ENCODE peak calls at places on chromosome 14, in four cellular contexts. One of them, this sample, is unnamed.

GRCh38 chr14:104146651-104147345 is 8.4 kb downstream of the KIF26A start:
- DNase-seq in activated naive CD4-positive, alpha-beta T cell treated with anti-CD3 and anti-CD28 coated beads, Interleukin-2, amount 10 ng/mL, durations not matched to agents 7 days and 5 days: no peak
- DNase-seq in CD8-positive, alpha-beta T cell: no peak
- DNase-seq in fibroblast of mammary gland: no peak
- DNase-seq in this sample: peak

GRCh38 chr14:94051779-94052178 is 25.6 kb downstream of the OTUB2 start:
- DNase-seq in activated naive CD4-positive, alpha-beta T cell treated with anti-CD3 and anti-CD28 coated beads, Interleukin-2, amount 10 ng/mL, durations not matched to agents 7 days and 5 days: no peak
- DNase-seq in CD8-positive, alpha-beta T cell: no peak
- DNase-seq in fibroblast of mammary gland: no peak
- DNase-seq in this sample: no peak

GRCh38 chr14:39731912-39732311 is 299.7 kb upstream of the FBXO33 start:
- DNase-seq in activated naive CD4-positive, alpha-beta T cell treated with anti-CD3 and anti-CD28 coated beads, Interleukin-2, amount 10 ng/mL, durations not matched to agents 7 days and 5 days: peak
- DNase-seq in CD8-positive, alpha-beta T cell: no peak
- DNase-seq in fibroblast of mammary gland: no peak
- DNase-seq in this sample: no peak

GRCh38 chr14:71497645-71498086 is 434.6 kb upstream of the RGS6 start:
- DNase-seq in activated naive CD4-positive, alpha-beta T cell treated with anti-CD3 and anti-CD28 coated beads, Interleukin-2, amount 10 ng/mL, durations not matched to agents 7 days and 5 days: no peak
- DNase-seq in CD8-positive, alpha-beta T cell: no peak
- DNase-seq in fibroblast of mammary gland: peak
- DNase-seq in this sample: no peak

GRCh38 chr14:100878271-100879146 is 25.0 kb downstream of the RTL1 start:
- DNase-seq in activated naive CD4-positive, alpha-beta T cell treated with anti-CD3 and anti-CD28 coated beads, Interleukin-2, amount 10 ng/mL, durations not matched to agents 7 days and 5 days: no peak
- DNase-seq in CD8-positive, alpha-beta T cell: no peak
- DNase-seq in fibroblast of mammary gland: no peak
- DNase-seq in this sample: no peak

GRCh38 chr14:101109981-101110728 is 206.6 kb upstream of the RTL1 start:
- DNase-seq in activated naive CD4-positive, alpha-beta T cell treated with anti-CD3 and anti-CD28 coated beads, Interleukin-2, amount 10 ng/mL, durations not matched to agents 7 days and 5 days: no peak
- DNase-seq in CD8-positive, alpha-beta T cell: no peak
- DNase-seq in fibroblast of mammary gland: no peak
- DNase-seq in this sample: no peak

GRCh38 chr14:37140176-37140575 is 32.2 kb downstream of the SLC25A21 start:
- DNase-seq in activated naive CD4-positive, alpha-beta T cell treated with anti-CD3 and anti-CD28 coated beads, Interleukin-2, amount 10 ng/mL, durations not matched to agents 7 days and 5 days: no peak
- DNase-seq in CD8-positive, alpha-beta T cell: no peak
- DNase-seq in fibroblast of mammary gland: no peak
- DNase-seq in this sample: no peak

GRCh38 chr14:32593290-32593942 is 264.3 kb downstream of the AKAP6 start:
- DNase-seq in activated naive CD4-positive, alpha-beta T cell treated with anti-CD3 and anti-CD28 coated beads, Interleukin-2, amount 10 ng/mL, durations not matched to agents 7 days and 5 days: no peak
- DNase-seq in CD8-positive, alpha-beta T cell: no peak
- DNase-seq in fibroblast of mammary gland: peak
- DNase-seq in this sample: no peak

GRCh38 chr14:36941783-36942521 is 230.5 kb downstream of the SLC25A21 start:
- DNase-seq in activated naive CD4-positive, alpha-beta T cell treated with anti-CD3 and anti-CD28 coated beads, Interleukin-2, amount 10 ng/mL, durations not matched to agents 7 days and 5 days: peak
- DNase-seq in CD8-positive, alpha-beta T cell: peak
- DNase-seq in fibroblast of mammary gland: peak
- DNase-seq in this sample: no peak

GRCh38 chr14:103107941-103108748 is 13.6 kb downstream of the EXOC3L4 start:
- DNase-seq in activated naive CD4-positive, alpha-beta T cell treated with anti-CD3 and anti-CD28 coated beads, Interleukin-2, amount 10 ng/mL, durations not matched to agents 7 days and 5 days: no peak
- DNase-seq in CD8-positive, alpha-beta T cell: no peak
- DNase-seq in fibroblast of mammary gland: no peak
- DNase-seq in this sample: no peak

GRCh38 chr14:39069923-39070322 is 33.1 kb downstream of the SEC23A start:
- DNase-seq in activated naive CD4-positive, alpha-beta T cell treated with anti-CD3 and anti-CD28 coated beads, Interleukin-2, amount 10 ng/mL, durations not matched to agents 7 days and 5 days: no peak
- DNase-seq in CD8-positive, alpha-beta T cell: no peak
- DNase-seq in fibroblast of mammary gland: no peak
- DNase-seq in this sample: no peak

GRCh38 chr14:23577710-23578392 is 739 bp downstream of the JPH4 start:
- DNase-seq in activated naive CD4-positive, alpha-beta T cell treated with anti-CD3 and anti-CD28 coated beads, Interleukin-2, amount 10 ng/mL, durations not matched to agents 7 days and 5 days: no peak
- DNase-seq in CD8-positive, alpha-beta T cell: no peak
- DNase-seq in fibroblast of mammary gland: no peak
- DNase-seq in this sample: no peak

GRCh38 chr14:86072134-86072894 is 542.4 kb downstream of the FLRT2 start:
- DNase-seq in activated naive CD4-positive, alpha-beta T cell treated with anti-CD3 and anti-CD28 coated beads, Interleukin-2, amount 10 ng/mL, durations not matched to agents 7 days and 5 days: no peak
- DNase-seq in CD8-positive, alpha-beta T cell: no peak
- DNase-seq in fibroblast of mammary gland: no peak
- DNase-seq in this sample: no peak

GRCh38 chr14:32897724-32898064 is 41.0 kb upstream of the NPAS3 start:
- DNase-seq in activated naive CD4-positive, alpha-beta T cell treated with anti-CD3 and anti-CD28 coated beads, Interleukin-2, amount 10 ng/mL, durations not matched to agents 7 days and 5 days: no peak
- DNase-seq in CD8-positive, alpha-beta T cell: no peak
- DNase-seq in fibroblast of mammary gland: no peak
- DNase-seq in this sample: no peak

GRCh38 chr14:55580401-55581010 is 499 bp downstream of the KTN1 start:
- DNase-seq in activated naive CD4-positive, alpha-beta T cell treated with anti-CD3 and anti-CD28 coated beads, Interleukin-2, amount 10 ng/mL, durations not matched to agents 7 days and 5 days: peak
- DNase-seq in CD8-positive, alpha-beta T cell: peak
- DNase-seq in fibroblast of mammary gland: no peak
- DNase-seq in this sample: peak

GRCh38 chr14:99715266-99716000 is 31.3 kb downstream of the CYP46A1 start:
- DNase-seq in activated naive CD4-positive, alpha-beta T cell treated with anti-CD3 and anti-CD28 coated beads, Interleukin-2, amount 10 ng/mL, durations not matched to agents 7 days and 5 days: no peak
- DNase-seq in CD8-positive, alpha-beta T cell: no peak
- DNase-seq in fibroblast of mammary gland: no peak
- DNase-seq in this sample: no peak

GRCh38 chr14:35533357-35534129 is 421 bp upstream of the INSM2 start:
- DNase-seq in activated naive CD4-positive, alpha-beta T cell treated with anti-CD3 and anti-CD28 coated beads, Interleukin-2, amount 10 ng/mL, durations not matched to agents 7 days and 5 days: peak
- DNase-seq in CD8-positive, alpha-beta T cell: no peak
- DNase-seq in fibroblast of mammary gland: peak
- DNase-seq in this sample: no peak

GRCh38 chr14:103138483-103139370 is 15.5 kb downstream of the TNFAIP2 start:
- DNase-seq in activated naive CD4-positive, alpha-beta T cell treated with anti-CD3 and anti-CD28 coated beads, Interleukin-2, amount 10 ng/mL, durations not matched to agents 7 days and 5 days: no peak
- DNase-seq in CD8-positive, alpha-beta T cell: no peak
- DNase-seq in fibroblast of mammary gland: no peak
- DNase-seq in this sample: no peak

GRCh38 chr14:70708717-70709570 is 67.2 kb downstream of the TTC9 start:
- DNase-seq in activated naive CD4-positive, alpha-beta T cell treated with anti-CD3 and anti-CD28 coated beads, Interleukin-2, amount 10 ng/mL, durations not matched to agents 7 days and 5 days: no peak
- DNase-seq in CD8-positive, alpha-beta T cell: no peak
- DNase-seq in fibroblast of mammary gland: no peak
- DNase-seq in this sample: no peak

GRCh38 chr14:94396628-94397210 is 8.3 kb upstream of the SERPINA1 start:
- DNase-seq in activated naive CD4-positive, alpha-beta T cell treated with anti-CD3 and anti-CD28 coated beads, Interleukin-2, amount 10 ng/mL, durations not matched to agents 7 days and 5 days: no peak
- DNase-seq in CD8-positive, alpha-beta T cell: no peak
- DNase-seq in fibroblast of mammary gland: no peak
- DNase-seq in this sample: no peak

GRCh38 chr14:73787760-73788508 is 63.7 kb upstream of the PTGR2 start:
- DNase-seq in activated naive CD4-positive, alpha-beta T cell treated with anti-CD3 and anti-CD28 coated beads, Interleukin-2, amount 10 ng/mL, durations not matched to agents 7 days and 5 days: peak
- DNase-seq in CD8-positive, alpha-beta T cell: no peak
- DNase-seq in fibroblast of mammary gland: peak
- DNase-seq in this sample: no peak

GRCh38 chr14:101596742-101597141 is 35.4 kb downstream of the DIO3 start:
- DNase-seq in activated naive CD4-positive, alpha-beta T cell treated with anti-CD3 and anti-CD28 coated beads, Interleukin-2, amount 10 ng/mL, durations not matched to agents 7 days and 5 days: no peak
- DNase-seq in CD8-positive, alpha-beta T cell: no peak
- DNase-seq in fibroblast of mammary gland: no peak
- DNase-seq in this sample: no peak

GRCh38 chr14:104721704-104722431 is 2.2 kb upstream of the ADSS1 start:
- DNase-seq in activated naive CD4-positive, alpha-beta T cell treated with anti-CD3 and anti-CD28 coated beads, Interleukin-2, amount 10 ng/mL, durations not matched to agents 7 days and 5 days: no peak
- DNase-seq in CD8-positive, alpha-beta T cell: no peak
- DNase-seq in fibroblast of mammary gland: no peak
- DNase-seq in this sample: no peak

GRCh38 chr14:50333010-50333409 is 20.9 kb downstream of the DMAC2L start:
- DNase-seq in activated naive CD4-positive, alpha-beta T cell treated with anti-CD3 and anti-CD28 coated beads, Interleukin-2, amount 10 ng/mL, durations not matched to agents 7 days and 5 days: no peak
- DNase-seq in CD8-positive, alpha-beta T cell: no peak
- DNase-seq in fibroblast of mammary gland: peak
- DNase-seq in this sample: no peak

GRCh38 chr14:105884808-105885281 is 358.5 kb downstream of the TMEM121 start:
- DNase-seq in activated naive CD4-positive, alpha-beta T cell treated with anti-CD3 and anti-CD28 coated beads, Interleukin-2, amount 10 ng/mL, durations not matched to agents 7 days and 5 days: peak
- DNase-seq in CD8-positive, alpha-beta T cell: no peak
- DNase-seq in fibroblast of mammary gland: no peak
- DNase-seq in this sample: peak

GRCh38 chr14:95635051-95635450 is 51.2 kb upstream of the TCL1B start:
- DNase-seq in activated naive CD4-positive, alpha-beta T cell treated with anti-CD3 and anti-CD28 coated beads, Interleukin-2, amount 10 ng/mL, durations not matched to agents 7 days and 5 days: no peak
- DNase-seq in CD8-positive, alpha-beta T cell: no peak
- DNase-seq in fibroblast of mammary gland: no peak
- DNase-seq in this sample: no peak

GRCh38 chr14:104285483-104285790 is 147.1 kb downstream of the KIF26A start:
- DNase-seq in activated naive CD4-positive, alpha-beta T cell treated with anti-CD3 and anti-CD28 coated beads, Interleukin-2, amount 10 ng/mL, durations not matched to agents 7 days and 5 days: no peak
- DNase-seq in CD8-positive, alpha-beta T cell: no peak
- DNase-seq in fibroblast of mammary gland: no peak
- DNase-seq in this sample: no peak

GRCh38 chr14:51428981-51429380 is 188.9 kb downstream of the TMX1 start:
- DNase-seq in activated naive CD4-positive, alpha-beta T cell treated with anti-CD3 and anti-CD28 coated beads, Interleukin-2, amount 10 ng/mL, durations not matched to agents 7 days and 5 days: no peak
- DNase-seq in CD8-positive, alpha-beta T cell: no peak
- DNase-seq in fibroblast of mammary gland: no peak
- DNase-seq in this sample: no peak

GRCh38 chr14:104442107-104442551 is 137.4 kb upstream of the C14orf180 start:
- DNase-seq in activated naive CD4-positive, alpha-beta T cell treated with anti-CD3 and anti-CD28 coated beads, Interleukin-2, amount 10 ng/mL, durations not matched to agents 7 days and 5 days: peak
- DNase-seq in CD8-positive, alpha-beta T cell: no peak
- DNase-seq in fibroblast of mammary gland: no peak
- DNase-seq in this sample: no peak

GRCh38 chr14:25833341-25834121 is 764.3 kb downstream of the NOVA1 start:
- DNase-seq in activated naive CD4-positive, alpha-beta T cell treated with anti-CD3 and anti-CD28 coated beads, Interleukin-2, amount 10 ng/mL, durations not matched to agents 7 days and 5 days: no peak
- DNase-seq in CD8-positive, alpha-beta T cell: no peak
- DNase-seq in fibroblast of mammary gland: peak
- DNase-seq in this sample: no peak

GRCh38 chr14:96586056-96586455 is 83.9 kb downstream of the PAPOLA start:
- DNase-seq in activated naive CD4-positive, alpha-beta T cell treated with anti-CD3 and anti-CD28 coated beads, Interleukin-2, amount 10 ng/mL, durations not matched to agents 7 days and 5 days: no peak
- DNase-seq in CD8-positive, alpha-beta T cell: no peak
- DNase-seq in fibroblast of mammary gland: no peak
- DNase-seq in this sample: no peak

GRCh38 chr14:81268016-81268416 is 47.3 kb upstream of the GTF2A1 start:
- DNase-seq in activated naive CD4-positive, alpha-beta T cell treated with anti-CD3 and anti-CD28 coated beads, Interleukin-2, amount 10 ng/mL, durations not matched to agents 7 days and 5 days: no peak
- DNase-seq in CD8-positive, alpha-beta T cell: no peak
- DNase-seq in fibroblast of mammary gland: peak
- DNase-seq in this sample: no peak

GRCh38 chr14:98203421-98203820 is 1068.6 kb downstream of the BCL11B start:
- DNase-seq in activated naive CD4-positive, alpha-beta T cell treated with anti-CD3 and anti-CD28 coated beads, Interleukin-2, amount 10 ng/mL, durations not matched to agents 7 days and 5 days: no peak
- DNase-seq in CD8-positive, alpha-beta T cell: no peak
- DNase-seq in fibroblast of mammary gland: no peak
- DNase-seq in this sample: no peak

GRCh38 chr14:44847910-44848309 is 113.8 kb downstream of the KLHL28 start:
- DNase-seq in activated naive CD4-positive, alpha-beta T cell treated with anti-CD3 and anti-CD28 coated beads, Interleukin-2, amount 10 ng/mL, durations not matched to agents 7 days and 5 days: no peak
- DNase-seq in CD8-positive, alpha-beta T cell: no peak
- DNase-seq in fibroblast of mammary gland: peak
- DNase-seq in this sample: no peak

GRCh38 chr14:70027785-70028428 is 148.7 kb downstream of the SMOC1 start:
- DNase-seq in activated naive CD4-positive, alpha-beta T cell treated with anti-CD3 and anti-CD28 coated beads, Interleukin-2, amount 10 ng/mL, durations not matched to agents 7 days and 5 days: peak
- DNase-seq in CD8-positive, alpha-beta T cell: peak
- DNase-seq in fibroblast of mammary gland: peak
- DNase-seq in this sample: peak